ENCODE peak calls at places on chromosomes 6 and 20, in five cellular contexts. N is left cardiac atrium; E is RCC 7860; S is frontal cortex; C is activated T-helper 2 cell treated with anti-CD3 and anti-CD28 coated beads, Interferon-gamma antibody, Interleukin-2, Interleukin-4, amounts not matched to agents 10 μg/mL and 5 μg/mL and 100 μg/mL, durations not matched to agents 14 hours and 24 hours and 36 hours. O is an unnamed sample.

GRCh38 chr20:58111340-58112016 is 117.0 kb downstream of the ANKRD60 start:
- DNase-seq in E (no peak), N (no peak), S (no peak), C (no peak), O (no peak)

GRCh38 chr6:41560440-41561192 is 14.4 kb downstream of the FOXP4 start:
- DNase-seq in S (no peak), E (no peak), C (peak), N (peak), O (no peak)

GRCh38 chr20:43752561-43753301 is 25.9 kb upstream of the GTSF1L start:
- DNase-seq in E (peak), N (no peak), S (no peak), C (peak), O (peak)

GRCh38 chr20:631091-631490 is 21.0 kb upstream of the TCF15 start:
- DNase-seq in N (no peak), S (no peak), E (no peak), C (no peak), O (no peak)

GRCh38 chr6:142275146-142276006 is 26.4 kb upstream of the ADGRG6 start:
- DNase-seq in S (no peak), C (no peak), E (peak), N (no peak), O (no peak)

GRCh38 chr6:25490018-25490865 is 161.8 kb upstream of the SCGN start:
- DNase-seq in C (peak), N (peak), S (peak), E (peak), O (peak)

GRCh38 chr6:7241709-7242645 is 71.0 kb downstream of the SSR1 start:
- DNase-seq in E (peak), C (no peak), N (no peak), S (no peak), O (no peak)

GRCh38 chr6:16331328-16332174 is 93.2 kb downstream of the GMPR start:
- DNase-seq in E (peak), C (peak), N (peak), S (peak), O (no peak)

GRCh38 chr20:62741191-62741676 is 32.6 kb downstream of the NTSR1 start:
- DNase-seq in E (no peak), C (no peak), S (no peak), N (peak), O (no peak)

GRCh38 chr6:43714311-43715055 is 26.9 kb upstream of the MRPS18A start:
- DNase-seq in N (no peak), E (no peak), S (no peak), C (no peak), O (no peak)

GRCh38 chr6:4371207-4371921 is 236.0 kb upstream of the ECI2 start:
- DNase-seq in C (no peak), S (no peak), E (peak), N (peak), O (peak)